ENCODE peak calls at places on chromosomes 1 and 21, in five cellular contexts. Z, P, I, B and G are unnamed samples.

GRCh38 chr1:168762473-168762872 is 33.5 kb upstream of the DPT start:
- DNase-seq in Z (no peak), P (no peak), I (no peak), B (no peak), G (no peak)

GRCh38 chr1:234893725-234894630 is 234.7 kb downstream of the TOMM20 start:
- DNase-seq in Z (peak), P (peak), I (no peak), B (no peak), G (no peak)

GRCh38 chr1:51620470-51620869 is 3.6 kb downstream of the OSBPL9 start:
- DNase-seq in Z (no peak), P (no peak), I (no peak), B (no peak), G (no peak)

GRCh38 chr1:35726814-35727433 is 8.2 kb upstream of the C1orf216 start:
- DNase-seq in Z (peak), P (peak), I (peak), B (peak), G (peak)

GRCh38 chr1:27471476-27471875 is 18.5 kb downstream of the WASF2 start:
- DNase-seq in Z (no peak), P (no peak), I (no peak), B (no peak), G (no peak)

GRCh38 chr1:202349263-202349928 is 897 bp downstream of the PPP1R12B start:
- DNase-seq in Z (peak), P (peak), I (peak), B (no peak), G (no peak)

GRCh38 chr1:79264285-79264684 is 257.8 kb upstream of the ADGRL4 start:
- DNase-seq in Z (no peak), P (no peak), I (no peak), B (no peak), G (no peak)

GRCh38 chr1:161133220-161133740 is 813 bp upstream of the DEDD start:
- DNase-seq in Z (peak), P (no peak), I (no peak), B (no peak), G (no peak)

GRCh38 chr1:119587328-119587727 is 60.7 kb downstream of the ZNF697 start:
- DNase-seq in Z (peak), P (no peak), I (no peak), B (no peak), G (no peak)

GRCh38 chr1:113216664-113217063 is 143.7 kb downstream of the LRIG2 start:
- DNase-seq in Z (no peak), P (no peak), I (no peak), B (no peak), G (peak)

GRCh38 chr1:118650084-118650807 is 337.9 kb downstream of the TBX15 start:
- DNase-seq in Z (no peak), P (no peak), I (no peak), B (no peak), G (no peak)

GRCh38 chr21:42747267-42747701 is 93.9 kb downstream of the PDE9A start:
- DNase-seq in Z (no peak), P (no peak), I (no peak), B (no peak), G (no peak)

GRCh38 chr1:61287014-61287413 is 204.7 kb downstream of the NFIA start:
- DNase-seq in Z (peak), P (no peak), I (no peak), B (no peak), G (no peak)

GRCh38 chr1:903721-904270 is 19.9 kb upstream of the SAMD11 start:
- DNase-seq in Z (no peak), P (peak), I (no peak), B (no peak), G (no peak)

GRCh38 chr1:191696371-191696770 is 461.9 kb upstream of the RGS18 start:
- DNase-seq in Z (no peak), P (no peak), I (no peak), B (no peak), G (no peak)

GRCh38 chr1:51421961-51422360 is 91.6 kb upstream of the TTC39A start:
- DNase-seq in Z (peak), P (peak), I (peak), B (peak), G (no peak)

GRCh38 chr1:154463512-154463990 is 38.5 kb upstream of the TDRD10 start:
- DNase-seq in Z (no peak), P (peak), I (no peak), B (no peak), G (peak)

GRCh38 chr1:24285231-24285630 is 33.9 kb upstream of the GRHL3 start:
- DNase-seq in Z (no peak), P (no peak), I (no peak), B (no peak), G (no peak)

GRCh38 chr1:2270260-2271100 is 42.4 kb downstream of the SKI start:
- DNase-seq in Z (peak), P (no peak), I (no peak), B (no peak), G (no peak)

GRCh38 chr1:92695104-92695503 is 89.8 kb downstream of the EVI5 start:
- DNase-seq in Z (peak), P (no peak), I (no peak), B (no peak), G (no peak)

GRCh38 chr1:234963904-234964702 is 164.5 kb downstream of the TOMM20 start:
- DNase-seq in Z (no peak), P (no peak), I (no peak), B (no peak), G (peak)

GRCh38 chr1:116493036-116493435 is 77.8 kb downstream of the CD58 start:
- DNase-seq in Z (no peak), P (no peak), I (no peak), B (no peak), G (no peak)

GRCh38 chr1:46942086-46942485 is 810 bp upstream of the CYP4A11 start:
- DNase-seq in Z (no peak), P (no peak), I (no peak), B (no peak), G (no peak)

GRCh38 chr1:245688536-245689453 is 534.0 kb downstream of the KIF26B start:
- DNase-seq in Z (no peak), P (no peak), I (no peak), B (no peak), G (no peak)

GRCh38 chr1:207030522-207031009 is 2.0 kb downstream of the C1orf116 start:
- DNase-seq in Z (no peak), P (peak), I (no peak), B (no peak), G (no peak)

GRCh38 chr1:153629343-153629665 is 1.1 kb downstream of the S100A1 start:
- DNase-seq in Z (no peak), P (no peak), I (no peak), B (no peak), G (no peak)

GRCh38 chr21:41196990-41197389 is 29.0 kb downstream of the BACE2 start:
- DNase-seq in Z (peak), P (no peak), I (no peak), B (no peak), G (no peak)

GRCh38 chr1:42943166-42943565 is 15.5 kb downstream of the SLC2A1 start:
- DNase-seq in Z (no peak), P (no peak), I (no peak), B (peak), G (peak)

GRCh38 chr1:30028939-30029338 is 694.4 kb downstream of the MATN1 start:
- DNase-seq in Z (no peak), P (no peak), I (no peak), B (no peak), G (no peak)

GRCh38 chr1:147105909-147106308 is 66.4 kb downstream of the PRKAB2 start:
- DNase-seq in Z (no peak), P (no peak), I (no peak), B (no peak), G (no peak)

GRCh38 chr1:50027794-50028193 is 4.0 kb upstream of the AGBL4 start:
- DNase-seq in Z (no peak), P (no peak), I (no peak), B (no peak), G (no peak)